ENCODE peak calls at places on chromosomes 2 and 18, in seven cellular contexts. J is HCT116, D is IMR-90, M is transverse colon, C is heart left ventricle, X is K562, S is right lobe of liver. E is an unnamed sample.
A peak's percentile ranks its signal among the peaks of the same experiment; 100 is the strongest.

GRCh38 chr2:225806105-225806504 is 406.6 kb downstream of the NYAP2 start:
- DNase-seq in J (no peak), D (peak; percentile 42), M (no peak), C (no peak), X (no peak), S (no peak), E (no peak)

GRCh38 chr2:206274434-206275273 is at the start of gene ZDBF2:
- DNase-seq in J (no peak), D (peak; percentile 81), M (peak; percentile 59), C (peak; percentile 52), X (peak; percentile 34), S (peak; percentile 59), E (peak; percentile 69)

GRCh38 chr2:128734521-128735295 is 416.0 kb upstream of the HS6ST1 start:
- DNase-seq in J (no peak), D (peak; percentile 29), M (no peak), C (peak; percentile 65), X (no peak), S (no peak), E (no peak)

GRCh38 chr2:240205348-240205747 is 64.9 kb upstream of the OTOS start:
- DNase-seq in J (no peak), D (peak; percentile 77), M (no peak), C (no peak), X (no peak), S (peak; percentile 27), E (no peak)

GRCh38 chr2:55364189-55365055 is 55.2 kb downstream of the CCDC88A start:
- DNase-seq in J (no peak), D (peak; percentile 98), M (no peak), C (no peak), X (no peak), S (peak; percentile 55), E (peak; percentile 60)

GRCh38 chr18:66867653-66868052 is 263.8 kb upstream of the CDH19 start:
- DNase-seq in J (no peak), D (no peak), M (no peak), C (no peak), X (no peak), S (no peak), E (no peak)

GRCh38 chr2:39008663-39009062 is 112.2 kb downstream of the SOS1 start:
- DNase-seq in J (no peak), D (peak; percentile 27), M (no peak), C (no peak), X (peak; percentile 2), S (no peak), E (no peak)

GRCh38 chr2:238202326-238203103 is 980 bp downstream of the ILKAP start:
- DNase-seq in J (no peak), D (peak; percentile 18), M (no peak), C (no peak), X (peak; percentile 19), S (no peak), E (no peak)

GRCh38 chr2:159760321-159760720 is 37.7 kb downstream of the CD302 start:
- DNase-seq in J (no peak), D (no peak), M (no peak), C (no peak), X (no peak), S (no peak), E (no peak)

GRCh38 chr2:180925700-180926099 is 54.7 kb upstream of the UBE2E3 start:
- DNase-seq in J (no peak), D (no peak), M (no peak), C (no peak), X (no peak), S (no peak), E (no peak)

GRCh38 chr18:36179562-36180334 is 7.5 kb upstream of the MOCOS start:
- DNase-seq in J (no peak), D (peak; percentile 96), M (peak; percentile 68), C (peak; percentile 65), X (peak; percentile 72), S (peak; percentile 71), E (peak; percentile 91)

GRCh38 chr2:5067816-5068215 is 624.4 kb upstream of the SOX11 start:
- DNase-seq in J (no peak), D (no peak), M (no peak), C (no peak), X (no peak), S (no peak), E (no peak)

GRCh38 chr18:22001912-22002487 is 167.4 kb upstream of the GATA6 start:
- DNase-seq in J (no peak), D (no peak), M (no peak), C (no peak), X (no peak), S (no peak), E (no peak)

GRCh38 chr18:51051105-51051712 is 21.2 kb downstream of the SMAD4 start:
- DNase-seq in J (peak; percentile 38), D (peak; percentile 65), M (no peak), C (no peak), X (peak; percentile 56), S (no peak), E (no peak)

GRCh38 chr2:158619496-158619895 is 162.7 kb downstream of the PKP4 start:
- DNase-seq in J (no peak), D (peak; percentile 57), M (no peak), C (no peak), X (peak; percentile 17), S (no peak), E (no peak)

DNA sequence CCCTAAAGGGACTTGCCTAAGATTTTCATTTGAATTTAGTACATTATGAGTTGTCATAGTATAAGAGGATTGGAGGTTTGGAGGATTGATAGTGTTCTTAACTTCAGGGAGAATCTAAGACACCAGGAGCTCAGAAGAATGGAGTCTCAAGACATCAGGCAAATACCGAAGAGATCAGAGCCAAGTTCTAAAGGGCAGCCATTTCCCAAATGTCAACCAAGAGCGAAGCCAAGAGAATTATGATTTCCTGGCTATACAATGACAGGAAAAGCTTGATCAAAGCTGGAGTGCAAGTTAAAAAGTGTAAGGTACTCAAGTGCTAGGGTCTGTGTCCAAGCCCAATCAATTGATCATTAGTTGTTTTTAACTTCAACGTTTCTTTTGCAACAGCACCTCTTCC is 283.0 kb upstream of the FN1 start:
- DNase-seq in J (no peak), D (no peak), M (no peak), C (no peak), X (no peak), S (no peak), E (no peak)
- TF ChIP-seq POLR2A in J (no peak), D (no peak), M (no peak), C (no peak), X (no peak), S (no peak), E (no peak)

GRCh38 chr2:100484390-100484789 is 14.1 kb downstream of the NMS start:
- DNase-seq in J (no peak), D (no peak), M (no peak), C (no peak), X (no peak), S (no peak), E (no peak)

GRCh38 chr2:100483892-100484291 is 13.6 kb downstream of the NMS start:
- DNase-seq in J (no peak), D (no peak), M (no peak), C (no peak), X (no peak), S (no peak), E (no peak)

DNA sequence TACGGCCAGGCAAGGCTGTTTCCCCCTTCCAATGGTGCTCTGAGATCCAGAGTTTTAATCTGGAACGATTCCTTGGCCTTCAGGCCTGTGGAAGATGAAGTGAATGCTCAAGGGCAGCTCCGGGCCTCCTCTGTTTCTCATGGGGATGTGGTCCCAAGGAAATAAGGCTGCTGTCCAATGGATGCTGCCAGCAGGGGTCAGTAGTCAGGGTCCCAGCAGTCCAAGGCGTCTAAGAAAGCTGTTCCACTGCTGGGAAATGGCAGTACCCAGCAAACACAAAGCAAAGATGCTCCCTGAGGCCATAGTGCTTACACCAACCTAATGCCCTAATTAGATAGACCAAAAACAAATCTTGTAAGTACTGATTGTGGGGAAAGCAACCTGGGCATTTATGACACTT is 12.5 kb downstream of the NMS start:
- DNase-seq in J (no peak), D (no peak), M (no peak), C (no peak), X (peak; percentile 49), S (no peak), E (no peak)
- TF ChIP-seq CTCF in J (peak; percentile 19), D (no peak), M (no peak), C (no peak), X (peak; percentile 67), S (no peak), E (no peak)

GRCh38 chr2:165969227-165969626 is 15.7 kb upstream of the TTC21B start:
- DNase-seq in J (no peak), D (no peak), M (no peak), C (no peak), X (no peak), S (no peak), E (no peak)

GRCh38 chr2:165967746-165968145 is 14.2 kb upstream of the TTC21B start:
- DNase-seq in J (no peak), D (no peak), M (no peak), C (no peak), X (no peak), S (no peak), E (no peak)

GRCh38 chr2:165970663-165971062 is 17.1 kb upstream of the TTC21B start:
- DNase-seq in J (no peak), D (no peak), M (no peak), C (no peak), X (no peak), S (no peak), E (no peak)
- H3K4me1 ChIP-seq in J (no peaks in the 10 kb centered on the region), D (no peaks in the 10 kb centered on the region), M (no peaks in the 10 kb centered on the region), C (no peaks in the 10 kb centered on the region), X (no peaks in the 10 kb centered on the region), S (no peaks in the 10 kb centered on the region), E (no peaks in the 10 kb centered on the region)

DNA sequence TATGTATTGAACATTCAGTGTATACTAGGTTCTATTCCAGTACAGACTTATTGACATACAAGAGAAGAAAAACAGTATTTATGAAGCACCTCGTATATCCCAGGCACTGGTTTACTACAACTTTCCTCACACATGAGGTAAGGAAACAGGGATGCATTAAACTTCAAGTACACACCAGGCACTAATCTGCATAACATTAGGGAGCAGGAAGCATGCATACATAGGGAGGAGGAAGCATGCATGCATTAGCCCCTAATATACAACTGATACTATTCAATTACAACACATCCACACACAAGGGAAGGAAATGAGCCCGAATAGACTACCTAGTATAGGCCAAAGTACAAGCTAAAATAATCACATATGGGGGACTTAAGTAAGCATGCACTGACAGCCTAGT is 525.3 kb downstream of the SUCLG1 start:
- DNase-seq in J (no peak), D (no peak), M (no peak), C (no peak), X (no peak), S (no peak), E (no peak)
- TF ChIP-seq POLR2A in J (no peak), D (no peak), M (no peak), C (no peak), X (no peak), S (no peak), E (no peak)

GRCh38 chr2:219483451-219484342 is 15.0 kb upstream of the GMPPA start:
- DNase-seq in J (no peak), D (no peak), M (no peak), C (no peak), X (no peak), S (no peak), E (no peak)
- TF ChIP-seq CTCF in J (no peak), D (no peak), M (no peak), C (no peak), X (no peak), S (no peak), E (no peak)